ENCODE peak calls at places on chromosomes 13 and 19, in eight cellular contexts. T is heart right ventricle, L is EH, D is germinal center, V is AG09309, Y is H7, H is mucosa of descending colon, G is WERI-Rb-1. E is an unnamed sample.

GRCh38 chr13:64534302-64534701 is 2695.8 kb downstream of the PCDH9 start:
- DNase-seq in H (no peak), D (no peak), G (no peak), T (no peak), L (no peak), Y (no peak), V (no peak), E (no peak)

GRCh38 chr13:74187564-74187963 is 53.4 kb upstream of the KLF12 start:
- DNase-seq in Y (no peak), V (no peak), G (no peak), D (no peak), H (no peak), T (no peak), L (peak), E (no peak)

GRCh38 chr19:54694648-54695047 is 29.6 kb upstream of the KIR3DL3 start:
- DNase-seq in G (no peak), H (no peak), T (no peak), V (no peak), L (no peak), D (no peak), Y (no peak), E (no peak)

GRCh38 chr13:67281476-67281875 is 51.3 kb upstream of the PCDH9 start:
- DNase-seq in H (no peak), V (no peak), G (no peak), L (no peak), Y (no peak), D (no peak), T (no peak), E (no peak)

GRCh38 chr19:40502647-40503046 is 35.8 kb downstream of the SPTBN4 start:
- DNase-seq in V (no peak), G (no peak), Y (peak), L (peak), H (no peak), D (no peak), T (no peak), E (peak)

GRCh38 chr13:64371045-64371444 is 2859.1 kb downstream of the PCDH9 start:
- DNase-seq in D (no peak), Y (no peak), H (no peak), L (peak), V (no peak), G (no peak), T (no peak), E (no peak)

GRCh38 chr13:99269627-99270252 is 11.6 kb upstream of the GPR18 start:
- DNase-seq in H (no peak), Y (no peak), D (no peak), V (peak), L (peak), G (peak), T (no peak), E (no peak)

GRCh38 chr13:24076124-24076523 is 84.4 kb upstream of the SPATA13 start:
- DNase-seq in G (no peak), D (no peak), T (no peak), L (no peak), V (no peak), Y (no peak), H (peak), E (no peak)

GRCh38 chr19:55620410-55620809 is 4.0 kb downstream of the ZNF784 start:
- DNase-seq in G (no peak), L (no peak), T (no peak), Y (peak), V (no peak), D (no peak), H (no peak), E (no peak)

GRCh38 chr19:10651821-10652220 is 2.3 kb upstream of the ILF3 start:
- DNase-seq in L (no peak), G (no peak), Y (no peak), D (no peak), T (no peak), H (no peak), V (no peak), E (no peak)

GRCh38 chr19:6448045-6448444 is 11.5 kb downstream of the SLC25A23 start:
- DNase-seq in Y (no peak), D (no peak), T (no peak), G (peak), H (no peak), V (no peak), L (no peak), E (no peak)

GRCh38 chr13:100235311-100235901 is 146.5 kb downstream of the PCCA start:
- DNase-seq in V (peak), D (peak), T (peak), L (peak), G (peak), H (no peak), Y (no peak), E (no peak)

GRCh38 chr13:93248627-93249047 is 22.0 kb downstream of the GPC6 start:
- DNase-seq in G (peak), H (no peak), L (peak), T (no peak), V (no peak), Y (peak), D (no peak), E (peak)

GRCh38 chr19:489418-490196 is 6.7 kb upstream of the MADCAM1 start:
- DNase-seq in Y (peak), V (no peak), T (no peak), H (no peak), L (peak), D (no peak), G (no peak), E (peak)

GRCh38 chr13:91406619-91407018 is 8.2 kb downstream of the GPC5 start:
- DNase-seq in L (peak), V (no peak), D (peak), H (no peak), Y (peak), G (peak), T (no peak), E (peak)

GRCh38 chr13:111245781-111246384 is 74.6 kb upstream of the TEX29 start:
- DNase-seq in V (peak), G (no peak), T (no peak), D (no peak), H (no peak), L (peak), Y (no peak), E (no peak)

GRCh38 chr13:37194428-37194861 is 89.0 kb upstream of the CSNK1A1L start:
- DNase-seq in Y (no peak), L (peak), V (peak), D (no peak), T (no peak), G (no peak), H (no peak), E (no peak)

GRCh38 chr19:36051236-36051635 is 2.8 kb downstream of the THAP8 start:
- DNase-seq in T (no peak), Y (peak), V (no peak), D (no peak), G (peak), L (peak), H (no peak), E (peak)

GRCh38 chr13:26961890-26962615 is 201.5 kb upstream of the GPR12 start:
- DNase-seq in G (no peak), Y (no peak), H (peak), D (no peak), L (no peak), V (no peak), T (no peak), E (no peak)

GRCh38 chr19:340620-341385 is 3.8 kb downstream of the MIER2 start:
- DNase-seq in Y (peak), G (no peak), T (no peak), V (no peak), D (no peak), L (no peak), H (no peak), E (no peak)

E was measured in endodermal cell.